ENCODE peak calls at places on chromosomes 5 and 9, in seven cellular contexts. S is CD8-positive, alpha-beta T cell; W is A673; J is psoas muscle; F is cardiac muscle cell; U is A549; X is PC-9. O is an unnamed sample. For H3K4me1, the result is how much of the 10 kb centered on the place peaks cover.

GRCh38 chr5:127643607-127644006 is 5.3 kb upstream of the CTXN3 start:
- DNase-seq in S (no peak), W (no peak), J (no peak), F (no peak), U (no peak), X (no peak), O (no peak)

GRCh38 chr5:83430130-83431010 is 41.2 kb upstream of the VCAN start:
- DNase-seq in S (peak), W (peak), J (peak), F (peak), U (peak), X (no peak), O (peak)

GRCh38 chr5:100855940-100856339 is 47.1 kb downstream of the ST8SIA4 start:
- DNase-seq in S (no peak), W (no peak), J (no peak), F (no peak), U (no peak), X (no peak), O (no peak)

GRCh38 chr5:171415115-171415730 is 4.2 kb upstream of the FGF18 start:
- DNase-seq in S (no peak), W (no peak), J (no peak), F (no peak), U (no peak), X (no peak), O (no peak)

GRCh38 chr5:36796171-36796570 is 80.4 kb upstream of the NIPBL start:
- DNase-seq in S (no peak), W (no peak), J (no peak), F (no peak), U (no peak), X (no peak), O (no peak)

GRCh38 chr9:35236692-35237091 is 74.9 kb downstream of the UNC13B start:
- DNase-seq in S (no peak), W (no peak), J (no peak), F (peak), U (no peak), X (no peak), O (peak)

GRCh38 chr5:124262443-124262842 is 484.0 kb downstream of the ZNF608 start:
- DNase-seq in S (no peak), W (no peak), J (no peak), F (no peak), U (no peak), X (no peak), O (no peak)

GRCh38 chr5:159022178-159022556 is 77.5 kb downstream of the EBF1 start:
- DNase-seq in S (no peak), W (peak), J (peak), F (no peak), U (no peak), X (no peak), O (no peak)

GRCh38 chr5:103514381-103514780 is 48.2 kb downstream of the NUDT12 start:
- DNase-seq in S (no peak), W (no peak), J (no peak), F (no peak), U (no peak), X (no peak), O (no peak)

GRCh38 chr9:119264165-119264564 is 105.1 kb downstream of the BRINP1 start:
- DNase-seq in S (no peak), W (no peak), J (no peak), F (no peak), U (no peak), X (no peak), O (no peak)

GRCh38 chr5:1685076-1685475 is 114.6 kb downstream of the MRPL36 start:
- DNase-seq in S (no peak), W (no peak), J (no peak), F (no peak), U (no peak), X (no peak), O (no peak)

GRCh38 chr9:23073136-23073535 is 626.5 kb downstream of the DMRTA1 start:
- DNase-seq in S (no peak), W (no peak), J (no peak), F (no peak), U (no peak), X (no peak), O (no peak)

GRCh38 chr9:83473488-83473971 is 64.7 kb downstream of the FRMD3 start:
- DNase-seq in S (no peak), W (no peak), J (no peak), F (no peak), U (peak), X (peak), O (peak)

GRCh38 chr9:26292943-26293342 is 599.7 kb downstream of the CAAP1 start:
- DNase-seq in S (no peak), W (peak), J (no peak), F (no peak), U (peak), X (peak), O (no peak)

GRCh38 chr5:151015974-151016587 is 4.3 kb upstream of the GPX3 start:
- DNase-seq in S (no peak), W (no peak), J (no peak), F (no peak), U (no peak), X (peak), O (no peak)

GRCh38 chr9:82124090-82124489 is 135.5 kb downstream of the SPATA31D1 start:
- DNase-seq in S (no peak), W (no peak), J (no peak), F (no peak), U (no peak), X (no peak), O (no peak)

GRCh38 chr5:120767171-120767820 is 303.2 kb downstream of the PRR16 start:
- DNase-seq in S (no peak), W (peak), J (no peak), F (no peak), U (no peak), X (no peak), O (no peak)

GRCh38 chr5:98911221-98912040 is 17.4 kb downstream of the CHD1 start:
- DNase-seq in S (no peak), W (peak), J (no peak), F (no peak), U (no peak), X (no peak), O (no peak)

GRCh38 chr5:120146787-120147186 is 317.3 kb upstream of the PRR16 start:
- DNase-seq in S (no peak), W (no peak), J (no peak), F (no peak), U (no peak), X (no peak), O (no peak)

GRCh38 chr5:16573401-16573800 is 43.4 kb downstream of the RETREG1 start:
- DNase-seq in S (no peak), W (no peak), J (no peak), F (no peak), U (no peak), X (no peak), O (no peak)

GRCh38 chr5:134763221-134763620 is 4.6 kb downstream of the DDX46 start:
- DNase-seq in S (no peak), W (no peak), J (no peak), F (no peak), U (no peak), X (no peak), O (no peak)

GRCh38 chr5:134758176-134758503 is 439 bp upstream of the DDX46 start:
- DNase-seq in S (no peak), W (no peak), J (no peak), F (no peak), U (no peak), X (no peak), O (no peak)

DNA sequence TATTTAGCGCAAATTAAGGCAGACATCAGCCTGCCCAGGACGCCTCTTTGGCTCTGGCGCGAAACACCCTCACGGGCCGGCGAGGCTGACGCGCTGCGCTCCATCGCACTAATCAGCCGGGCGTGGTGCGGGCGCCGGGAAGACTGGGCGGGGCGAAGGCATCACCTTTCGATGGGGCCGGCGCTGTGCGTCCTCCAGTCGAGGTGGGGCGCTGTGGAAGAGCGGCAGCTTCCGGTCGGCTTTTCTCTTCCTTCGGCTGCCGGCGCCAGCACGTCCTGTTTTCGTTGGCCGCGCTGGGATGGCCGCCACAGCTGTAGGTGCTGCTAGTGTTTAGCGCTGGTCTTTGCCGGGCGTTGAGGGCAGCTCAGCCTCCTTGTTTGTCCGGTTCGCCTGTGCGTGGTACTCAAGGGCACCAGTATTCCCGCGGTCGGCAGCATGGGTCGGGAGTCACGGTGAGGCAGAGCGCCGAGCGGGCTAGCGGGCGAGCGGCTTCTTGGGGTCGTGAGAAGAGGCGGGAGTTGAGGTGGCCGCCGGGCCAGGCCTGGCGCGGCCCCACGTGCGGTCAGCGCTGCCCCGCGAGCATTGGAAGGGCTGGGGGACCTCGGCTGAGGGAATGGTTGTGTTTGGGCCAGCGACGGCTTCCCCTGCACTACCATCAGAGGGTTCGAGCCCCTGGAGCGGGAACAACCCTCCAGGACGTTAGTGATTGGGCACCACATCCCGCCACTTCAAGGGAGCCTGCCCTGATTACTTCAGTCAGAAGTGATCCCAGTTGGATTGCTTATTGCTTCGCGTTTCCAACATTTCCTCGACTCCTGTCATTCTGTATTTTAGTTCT is at the start of gene DDX46:
- DNase-seq in S (peak), W (peak), J (peak), F (peak), U (peak), X (peak), O (peak)
- TF ChIP-seq CTCF in S (peak), W (peak), J (peak), F (peak), U (peak), X (peak), O (peak)

GRCh38 chr5:33854733-33855151 is 37.0 kb downstream of the ADAMTS12 start:
- DNase-seq in S (no peak), W (no peak), J (no peak), F (peak), U (no peak), X (peak), O (peak)
- H3K4me3 ChIP-seq in S (no peak), W (no peak), J (no peak), F (no peak), U (no peak), X (no peak), O (no peak)

GRCh38 chr5:157561105-157561504 is 14.5 kb downstream of the ADAM19 start:
- DNase-seq in S (no peak), W (no peak), J (no peak), F (no peak), U (no peak), X (no peak), O (no peak)
- H3K4me1 ChIP-seq in S (under half), W (under half), J (half or more), F (under half), U (under half), X (under half), O (under half)

DNA sequence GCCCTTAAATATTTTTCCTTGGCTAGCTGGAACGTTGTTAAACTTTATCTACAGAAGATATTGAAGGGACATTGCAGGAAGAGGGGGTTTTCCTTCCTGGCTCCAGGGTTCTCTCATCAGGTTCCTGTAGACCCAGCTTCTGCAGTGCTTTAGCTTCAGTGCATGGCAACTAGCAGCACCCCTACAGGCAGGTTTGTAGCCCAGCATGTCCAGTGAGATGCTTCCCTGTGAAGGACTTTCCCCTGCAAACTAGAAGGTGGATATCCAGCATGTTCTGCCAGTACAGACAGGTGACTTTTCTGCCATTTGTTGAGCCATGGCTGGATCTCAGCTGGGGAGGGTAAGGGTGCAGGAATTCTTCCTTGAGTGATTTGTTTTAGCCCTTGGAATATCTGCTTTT is 10.4 kb downstream of the CCL28 start:
- DNase-seq in S (no peak), W (peak), J (no peak), F (no peak), U (peak), X (no peak), O (peak)
- TF ChIP-seq CTCF in S (no peak), W (peak), J (no peak), F (peak), U (no peak), X (peak), O (no peak)

GRCh38 chr5:32711693-32712462 is 757 bp downstream of the NPR3 start:
- DNase-seq in S (no peak), W (no peak), J (peak), F (no peak), U (peak), X (no peak), O (no peak)
- H3K4me3 ChIP-seq in S (no peak), W (peak), J (peak), F (no peak), U (peak), X (peak), O (no peak)

GRCh38 chr9:137613738-137614523 is 4.9 kb upstream of the EHMT1 start:
- DNase-seq in S (no peak), W (no peak), J (no peak), F (no peak), U (no peak), X (no peak), O (no peak)
- H3K4me1 ChIP-seq in S (under half), W (under half), J (under half), F (under half), U (under half), X (half or more), O (under half)